ENCODE peak calls at places on chromosomes 4 and X, in six cellular contexts. C, T, B, R, E and N are unnamed samples.

GRCh38 chrX:68703369-68703768 is 55.9 kb downstream of the STARD8 start:
- DNase-seq in R (no peak), E (no peak), B (no peak), C (no peak), T (peak), N (no peak)

GRCh38 chrX:11781734-11782370 is 23.8 kb downstream of the MSL3 start:
- DNase-seq in R (no peak), T (no peak), E (no peak), B (no peak), C (no peak), N (no peak)

GRCh38 chrX:49163555-49164419 is 1.2 kb downstream of the MAGIX start:
- DNase-seq in R (peak), T (peak), B (peak), E (peak), C (peak), N (peak)

GRCh38 chr4:47694322-47694721 is 143.5 kb downstream of the CORIN start:
- DNase-seq in T (no peak), B (no peak), E (no peak), R (no peak), C (no peak), N (no peak)

GRCh38 chrX:63747331-63747730 is 37.7 kb downstream of the ARHGEF9 start:
- DNase-seq in R (no peak), C (no peak), T (no peak), B (no peak), E (peak), N (no peak)

GRCh38 chr4:7960790-7961655 is 21.4 kb upstream of the AFAP1 start:
- DNase-seq in E (peak), R (peak), C (no peak), T (no peak), B (no peak), N (no peak)

GRCh38 chr4:2800691-2801596 is 8.1 kb downstream of the SH3BP2 start:
- DNase-seq in C (no peak), E (peak), B (peak), R (peak), T (peak), N (peak)

GRCh38 chr4:121777625-121778024 is 12.7 kb upstream of the SMIM43 start:
- DNase-seq in C (no peak), E (peak), R (no peak), B (no peak), T (no peak), N (no peak)

GRCh38 chr4:997375-998071 is 4.3 kb upstream of the SLC26A1 start:
- DNase-seq in R (peak), E (no peak), C (no peak), B (peak), T (peak), N (no peak)

GRCh38 chr4:165440415-165440882 is 61.6 kb downstream of the CPE start:
- DNase-seq in T (peak), B (no peak), C (peak), E (peak), R (peak), N (no peak)

GRCh38 chrX:16578218-16578617 is 71.7 kb upstream of the S100G start:
- DNase-seq in E (peak), R (no peak), B (no peak), C (no peak), T (peak), N (no peak)

GRCh38 chr4:158484173-158484885 is 37.4 kb upstream of the RXFP1 start:
- DNase-seq in R (no peak), T (no peak), E (no peak), B (no peak), C (no peak), N (no peak)

GRCh38 chr4:107115185-107115847 is 79.2 kb upstream of the DKK2 start:
- DNase-seq in B (no peak), R (no peak), C (no peak), E (peak), T (peak), N (no peak)

GRCh38 chr4:145041378-145041777 is 56.6 kb downstream of the ANAPC10 start:
- DNase-seq in B (no peak), E (no peak), T (no peak), C (no peak), R (no peak), N (no peak)

GRCh38 chrX:21840199-21840557 is 761 bp downstream of the MBTPS2 start:
- DNase-seq in C (no peak), E (peak), T (no peak), B (no peak), R (no peak), N (no peak)

GRCh38 chrX:76127341-76127740 is 45.5 kb upstream of the PBDC1 start:
- DNase-seq in C (no peak), B (no peak), E (no peak), T (peak), R (peak), N (no peak)

GRCh38 chr4:151652841-151653547 is 107.8 kb downstream of the GATB start:
- DNase-seq in T (no peak), B (no peak), C (no peak), E (peak), R (no peak), N (no peak)

GRCh38 chrX:68832101-68832416 is 3.2 kb downstream of the EFNB1 start:
- DNase-seq in T (peak), C (no peak), B (no peak), E (peak), R (peak), N (peak)

GRCh38 chr4:5891563-5892320 is 1.1 kb downstream of the CRMP1 start:
- DNase-seq in B (no peak), E (no peak), R (no peak), T (no peak), C (no peak), N (no peak)

DNA sequence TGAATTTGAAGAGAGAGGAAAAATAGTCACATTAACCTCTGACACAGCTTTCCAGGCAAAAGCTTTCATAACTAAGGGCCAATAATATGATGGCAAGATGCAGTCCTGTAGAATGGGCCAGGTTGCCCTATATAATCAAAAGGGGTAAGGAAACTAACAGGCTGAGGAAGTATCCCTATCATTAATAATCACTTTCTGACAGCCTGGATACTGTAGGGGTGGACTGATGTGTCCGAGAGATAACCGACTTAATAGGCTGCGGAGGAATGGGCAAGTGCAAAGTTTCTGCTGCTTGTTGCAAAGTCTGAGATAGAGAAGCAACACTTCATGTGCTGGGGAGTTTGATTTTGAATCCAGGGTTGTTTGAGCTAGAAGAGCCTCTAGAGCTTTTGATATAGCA is 94.8 kb downstream of the DNAAF6 start:
- DNase-seq in E (no peak), T (no peak), R (no peak), B (no peak), C (no peak), N (no peak)
- H3K4me3 ChIP-seq in E (no peak), T (no peak), R (no peak), B (no peak), C (no peak), N (no peak)

GRCh38 chrX:1500701-1501624 is 36.0 kb downstream of the P2RY8 start:
- DNase-seq in R (no peak), C (no peak), T (no peak), E (no peak), B (no peak), N (peak)
- H3K4me3 ChIP-seq in R (no peak), C (no peak), T (no peak), E (no peak), B (peak), N (no peak)

GRCh38 chr4:52600275-52600674 is 58.8 kb downstream of the USP46 start:
- DNase-seq in B (peak), R (no peak), E (no peak), C (no peak), T (no peak), N (no peak)

GRCh38 chr4:52592287-52592686 is 66.8 kb downstream of the USP46 start:
- DNase-seq in E (no peak), T (no peak), R (no peak), C (no peak), B (no peak), N (no peak)

GRCh38 chr4:52588771-52589591 is 70.1 kb downstream of the USP46 start:
- DNase-seq in T (no peak), B (no peak), E (peak), C (no peak), R (no peak), N (no peak)

GRCh38 chr4:52594961-52595360 is 64.1 kb downstream of the USP46 start:
- DNase-seq in T (no peak), C (no peak), B (no peak), R (no peak), E (no peak), N (no peak)
- H3K4me3 ChIP-seq in T (no peak), C (no peak), B (no peak), R (no peak), E (no peak), N (no peak)

DNA sequence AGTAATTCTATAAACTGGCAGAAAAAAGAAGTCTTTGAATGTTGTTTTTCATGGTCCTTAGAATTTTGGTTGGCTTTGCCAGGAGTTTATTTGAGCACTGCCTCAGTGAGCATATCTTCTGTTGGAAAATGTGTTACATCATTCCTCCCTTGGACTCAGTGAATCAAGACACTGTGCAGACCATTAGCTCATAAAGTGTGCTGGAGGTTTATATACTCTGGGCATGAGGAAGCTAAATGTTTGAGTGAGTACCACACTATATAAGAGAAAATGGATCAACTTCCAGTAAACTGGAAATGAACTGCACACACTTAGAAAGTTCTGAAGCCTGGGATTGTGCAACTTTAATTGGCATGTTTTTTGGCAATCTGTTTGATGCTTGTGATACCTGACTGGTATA is 75.8 kb downstream of the LIMCH1 start:
- DNase-seq in T (no peak), C (no peak), B (no peak), E (no peak), R (no peak), N (no peak)
- H3K4me3 ChIP-seq in T (peak), C (no peak), B (no peak), E (no peak), R (peak), N (peak)

DNA sequence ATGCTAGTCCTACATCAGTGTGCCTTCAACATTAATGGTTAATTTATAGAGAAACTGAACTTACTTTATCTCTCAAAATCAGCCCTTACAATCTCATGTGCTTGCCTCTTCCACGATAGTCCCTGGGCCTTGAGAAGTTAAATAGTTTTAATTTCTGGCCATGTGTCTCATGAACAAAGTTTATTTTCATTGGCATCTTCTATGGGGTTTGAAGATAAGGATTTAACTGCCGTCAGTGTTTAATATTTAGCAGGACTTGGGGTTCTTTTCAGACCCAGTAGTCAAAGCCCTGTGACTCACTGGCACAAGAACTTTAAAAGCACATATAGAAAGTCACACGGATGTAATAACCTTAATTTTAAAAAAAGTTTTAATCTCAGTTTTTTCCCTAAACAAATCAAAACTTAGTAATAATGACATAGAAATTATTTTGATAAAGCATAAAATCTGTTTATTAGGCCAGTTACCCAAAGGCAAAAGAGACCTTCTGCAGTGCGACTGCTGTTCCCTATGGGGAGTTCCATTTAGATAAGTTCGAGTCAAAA is 10.1 kb upstream of the MPP1 start:
- DNase-seq in B (no peak), C (no peak), T (no peak), E (no peak), R (no peak), N (no peak)
- H3K4me3 ChIP-seq in B (no peak), C (no peak), T (no peak), E (no peak), R (no peak), N (no peak)

DNA sequence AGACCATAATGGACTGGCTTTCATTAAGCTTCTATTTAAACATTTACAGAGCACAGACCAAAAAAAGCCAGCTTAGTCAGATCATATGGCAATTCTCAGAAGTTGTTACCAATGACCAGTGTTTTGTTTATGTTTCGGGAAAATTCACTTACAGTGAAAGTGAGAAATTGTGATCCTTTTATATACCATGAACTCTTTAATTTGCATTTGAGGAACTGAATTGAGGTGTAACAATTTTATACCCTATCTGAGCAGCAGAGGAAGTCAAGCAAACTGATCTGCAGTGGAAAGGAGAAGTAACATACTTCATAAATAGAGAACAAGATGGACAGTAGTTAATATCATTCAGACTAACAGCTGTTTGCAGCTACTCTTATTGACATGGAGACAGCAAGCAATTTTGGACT is 97.1 kb downstream of the TMA16 start:
- DNase-seq in B (no peak), R (no peak), E (no peak), C (no peak), T (no peak), N (no peak)
- H3K4me3 ChIP-seq in B (no peak), R (no peak), E (no peak), C (no peak), T (no peak), N (no peak)

DNA sequence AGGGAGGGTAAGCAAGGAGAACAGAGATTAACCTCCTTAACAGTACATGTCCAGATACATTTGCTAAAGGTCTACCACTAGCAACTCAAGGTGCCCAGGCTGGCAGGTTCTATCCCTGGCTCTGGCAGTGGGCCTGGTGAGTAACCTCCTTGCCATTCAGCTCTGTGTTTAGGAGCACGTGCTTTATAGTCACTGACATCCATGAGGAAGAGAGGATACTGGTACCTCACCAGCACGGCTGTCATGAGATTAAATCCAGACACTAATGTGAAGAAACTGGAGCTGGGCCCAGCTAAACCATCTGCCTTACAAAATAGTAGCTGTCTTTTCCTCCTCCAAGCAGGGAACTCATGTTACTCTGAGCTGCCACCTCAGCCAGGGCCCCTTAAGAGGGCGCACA is 45.3 kb downstream of the GPRASP3 start:
- DNase-seq in E (peak), T (no peak), R (peak), B (no peak), C (no peak), N (no peak)
- H3K4me3 ChIP-seq in E (no peak), T (no peak), R (no peak), B (no peak), C (no peak), N (no peak)